ENCODE peak calls at places on chromosomes 13 and 19, in ten cellular contexts. One of them, this sample, is unnamed.

GRCh38 chr19:47729468-47729798 is 15.9 kb upstream of the NOP53 start:
- DNase-seq in activated CD4-positive, alpha-beta memory T cell treated with anti-CD3 and anti-CD28 coated beads, Interleukin-2, amount 10 ng/mL, durations not matched to agents 7 days and 5 days: peak; percentile 24
- DNase-seq in osteoblast: peak; percentile 96
- DNase-seq in thoracic aorta: peak; percentile 65
- DNase-seq in kidney epithelial cell: peak; percentile 79
- DNase-seq in NAMALWA: no peak
- DNase-seq in K562: peak; percentile 85
- DNase-seq in GM04503: no peak
- DNase-seq in activated T-helper 1 cell treated with anti-CD3 and anti-CD28 coated beads, Interleukin-2, amount 50 U/mL, for 16 hours: no peak
- DNase-seq in activated CD4-positive, alpha-beta T cell treated with anti-CD3 and anti-CD28 coated beads for 48 hours: peak; percentile 47
- DNase-seq in this sample: peak; percentile 36

GRCh38 chr19:18708452-18709231 is 25.2 kb downstream of the CRTC1 start:
- DNase-seq in K562: no peak
- DNase-seq in NAMALWA: no peak
- DNase-seq in osteoblast: peak; percentile 56
- DNase-seq in activated CD4-positive, alpha-beta memory T cell treated with anti-CD3 and anti-CD28 coated beads, Interleukin-2, amount 10 ng/mL, durations not matched to agents 7 days and 5 days: no peak
- DNase-seq in GM04503: no peak
- DNase-seq in thoracic aorta: no peak
- DNase-seq in activated T-helper 1 cell treated with anti-CD3 and anti-CD28 coated beads, Interleukin-2, amount 50 U/mL, for 16 hours: no peak
- DNase-seq in kidney epithelial cell: no peak
- DNase-seq in activated CD4-positive, alpha-beta T cell treated with anti-CD3 and anti-CD28 coated beads for 48 hours: no peak
- DNase-seq in this sample: no peak

GRCh38 chr13:29959621-29960020 is 109.2 kb upstream of the UBL3 start:
- DNase-seq in K562: no peak
- DNase-seq in GM04503: no peak
- DNase-seq in activated CD4-positive, alpha-beta memory T cell treated with anti-CD3 and anti-CD28 coated beads, Interleukin-2, amount 10 ng/mL, durations not matched to agents 7 days and 5 days: no peak
- DNase-seq in activated T-helper 1 cell treated with anti-CD3 and anti-CD28 coated beads, Interleukin-2, amount 50 U/mL, for 16 hours: no peak
- DNase-seq in NAMALWA: no peak
- DNase-seq in activated CD4-positive, alpha-beta T cell treated with anti-CD3 and anti-CD28 coated beads for 48 hours: no peak
- DNase-seq in osteoblast: no peak
- DNase-seq in thoracic aorta: no peak
- DNase-seq in kidney epithelial cell: no peak
- DNase-seq in this sample: no peak

GRCh38 chr19:17522988-17523872 is 11.8 kb downstream of the PGLS start:
- DNase-seq in kidney epithelial cell: no peak
- DNase-seq in thoracic aorta: no peak
- DNase-seq in osteoblast: peak; percentile 54
- DNase-seq in NAMALWA: peak; percentile 93
- DNase-seq in K562: no peak
- DNase-seq in activated T-helper 1 cell treated with anti-CD3 and anti-CD28 coated beads, Interleukin-2, amount 50 U/mL, for 16 hours: no peak
- DNase-seq in GM04503: no peak
- DNase-seq in activated CD4-positive, alpha-beta T cell treated with anti-CD3 and anti-CD28 coated beads for 48 hours: peak; percentile 70
- DNase-seq in activated CD4-positive, alpha-beta memory T cell treated with anti-CD3 and anti-CD28 coated beads, Interleukin-2, amount 10 ng/mL, durations not matched to agents 7 days and 5 days: peak; percentile 78
- DNase-seq in this sample: no peak

GRCh38 chr19:35278578-35279284 is 3.6 kb upstream of the HAMP start:
- DNase-seq in GM04503: no peak
- DNase-seq in activated CD4-positive, alpha-beta memory T cell treated with anti-CD3 and anti-CD28 coated beads, Interleukin-2, amount 10 ng/mL, durations not matched to agents 7 days and 5 days: no peak
- DNase-seq in kidney epithelial cell: no peak
- DNase-seq in thoracic aorta: no peak
- DNase-seq in activated T-helper 1 cell treated with anti-CD3 and anti-CD28 coated beads, Interleukin-2, amount 50 U/mL, for 16 hours: no peak
- DNase-seq in K562: no peak
- DNase-seq in NAMALWA: no peak
- DNase-seq in osteoblast: peak; percentile 81
- DNase-seq in activated CD4-positive, alpha-beta T cell treated with anti-CD3 and anti-CD28 coated beads for 48 hours: no peak
- DNase-seq in this sample: no peak

GRCh38 chr13:100633461-100633860 is 41.1 kb downstream of the TMTC4 start:
- DNase-seq in NAMALWA: no peak
- DNase-seq in K562: no peak
- DNase-seq in activated T-helper 1 cell treated with anti-CD3 and anti-CD28 coated beads, Interleukin-2, amount 50 U/mL, for 16 hours: no peak
- DNase-seq in activated CD4-positive, alpha-beta memory T cell treated with anti-CD3 and anti-CD28 coated beads, Interleukin-2, amount 10 ng/mL, durations not matched to agents 7 days and 5 days: no peak
- DNase-seq in activated CD4-positive, alpha-beta T cell treated with anti-CD3 and anti-CD28 coated beads for 48 hours: no peak
- DNase-seq in thoracic aorta: no peak
- DNase-seq in kidney epithelial cell: peak; percentile 80
- DNase-seq in GM04503: peak; percentile 88
- DNase-seq in osteoblast: peak; percentile 81
- DNase-seq in this sample: no peak

GRCh38 chr19:36256853-36257511 is 42.1 kb downstream of the ZNF146 start:
- DNase-seq in osteoblast: peak; percentile 42
- DNase-seq in GM04503: no peak
- DNase-seq in kidney epithelial cell: no peak
- DNase-seq in activated T-helper 1 cell treated with anti-CD3 and anti-CD28 coated beads, Interleukin-2, amount 50 U/mL, for 16 hours: no peak
- DNase-seq in NAMALWA: no peak
- DNase-seq in thoracic aorta: no peak
- DNase-seq in activated CD4-positive, alpha-beta T cell treated with anti-CD3 and anti-CD28 coated beads for 48 hours: no peak
- DNase-seq in activated CD4-positive, alpha-beta memory T cell treated with anti-CD3 and anti-CD28 coated beads, Interleukin-2, amount 10 ng/mL, durations not matched to agents 7 days and 5 days: no peak
- DNase-seq in K562: no peak
- DNase-seq in this sample: no peak

GRCh38 chr19:28715157-28715556 is 497.8 kb downstream of the UQCRFS1 start:
- DNase-seq in activated T-helper 1 cell treated with anti-CD3 and anti-CD28 coated beads, Interleukin-2, amount 50 U/mL, for 16 hours: no peak
- DNase-seq in osteoblast: no peak
- DNase-seq in GM04503: no peak
- DNase-seq in kidney epithelial cell: no peak
- DNase-seq in activated CD4-positive, alpha-beta memory T cell treated with anti-CD3 and anti-CD28 coated beads, Interleukin-2, amount 10 ng/mL, durations not matched to agents 7 days and 5 days: no peak
- DNase-seq in K562: no peak
- DNase-seq in NAMALWA: no peak
- DNase-seq in thoracic aorta: no peak
- DNase-seq in activated CD4-positive, alpha-beta T cell treated with anti-CD3 and anti-CD28 coated beads for 48 hours: no peak
- DNase-seq in this sample: no peak

GRCh38 chr13:71860547-71861131 is 6.4 kb downstream of the DACH1 start:
- DNase-seq in GM04503: no peak
- DNase-seq in kidney epithelial cell: no peak
- DNase-seq in activated CD4-positive, alpha-beta memory T cell treated with anti-CD3 and anti-CD28 coated beads, Interleukin-2, amount 10 ng/mL, durations not matched to agents 7 days and 5 days: no peak
- DNase-seq in K562: no peak
- DNase-seq in NAMALWA: no peak
- DNase-seq in activated T-helper 1 cell treated with anti-CD3 and anti-CD28 coated beads, Interleukin-2, amount 50 U/mL, for 16 hours: no peak
- DNase-seq in thoracic aorta: no peak
- DNase-seq in osteoblast: no peak
- DNase-seq in activated CD4-positive, alpha-beta T cell treated with anti-CD3 and anti-CD28 coated beads for 48 hours: no peak
- DNase-seq in this sample: no peak

GRCh38 chr13:77544765-77545316 is 9.3 kb downstream of the SCEL start:
- DNase-seq in activated CD4-positive, alpha-beta memory T cell treated with anti-CD3 and anti-CD28 coated beads, Interleukin-2, amount 10 ng/mL, durations not matched to agents 7 days and 5 days: no peak
- DNase-seq in NAMALWA: no peak
- DNase-seq in GM04503: no peak
- DNase-seq in kidney epithelial cell: no peak
- DNase-seq in activated CD4-positive, alpha-beta T cell treated with anti-CD3 and anti-CD28 coated beads for 48 hours: no peak
- DNase-seq in osteoblast: no peak
- DNase-seq in K562: no peak
- DNase-seq in thoracic aorta: no peak
- DNase-seq in activated T-helper 1 cell treated with anti-CD3 and anti-CD28 coated beads, Interleukin-2, amount 50 U/mL, for 16 hours: no peak
- DNase-seq in this sample: no peak

GRCh38 chr19:49512970-49513745 is 697 bp downstream of the FCGRT start:
- DNase-seq in activated CD4-positive, alpha-beta T cell treated with anti-CD3 and anti-CD28 coated beads for 48 hours: peak; percentile 40
- DNase-seq in thoracic aorta: no peak
- DNase-seq in osteoblast: peak; percentile 92
- DNase-seq in GM04503: no peak
- DNase-seq in NAMALWA: peak; percentile 61
- DNase-seq in activated T-helper 1 cell treated with anti-CD3 and anti-CD28 coated beads, Interleukin-2, amount 50 U/mL, for 16 hours: no peak
- DNase-seq in K562: no peak
- DNase-seq in kidney epithelial cell: no peak
- DNase-seq in activated CD4-positive, alpha-beta memory T cell treated with anti-CD3 and anti-CD28 coated beads, Interleukin-2, amount 10 ng/mL, durations not matched to agents 7 days and 5 days: no peak
- DNase-seq in this sample: peak; percentile 51

GRCh38 chr13:64928704-64929499 is 2301.2 kb downstream of the PCDH9 start:
- DNase-seq in kidney epithelial cell: peak; percentile 82
- DNase-seq in GM04503: peak; percentile 20
- DNase-seq in activated T-helper 1 cell treated with anti-CD3 and anti-CD28 coated beads, Interleukin-2, amount 50 U/mL, for 16 hours: no peak
- DNase-seq in osteoblast: no peak
- DNase-seq in activated CD4-positive, alpha-beta T cell treated with anti-CD3 and anti-CD28 coated beads for 48 hours: no peak
- DNase-seq in NAMALWA: peak; percentile 11
- DNase-seq in thoracic aorta: no peak
- DNase-seq in K562: no peak
- DNase-seq in activated CD4-positive, alpha-beta memory T cell treated with anti-CD3 and anti-CD28 coated beads, Interleukin-2, amount 10 ng/mL, durations not matched to agents 7 days and 5 days: no peak
- DNase-seq in this sample: no peak

GRCh38 chr13:79724348-79725103 is 243.6 kb downstream of the NDFIP2 start:
- DNase-seq in osteoblast: no peak
- DNase-seq in activated CD4-positive, alpha-beta memory T cell treated with anti-CD3 and anti-CD28 coated beads, Interleukin-2, amount 10 ng/mL, durations not matched to agents 7 days and 5 days: no peak
- DNase-seq in GM04503: no peak
- DNase-seq in kidney epithelial cell: peak; percentile 87
- DNase-seq in activated CD4-positive, alpha-beta T cell treated with anti-CD3 and anti-CD28 coated beads for 48 hours: no peak
- DNase-seq in activated T-helper 1 cell treated with anti-CD3 and anti-CD28 coated beads, Interleukin-2, amount 50 U/mL, for 16 hours: no peak
- DNase-seq in NAMALWA: no peak
- DNase-seq in thoracic aorta: no peak
- DNase-seq in K562: no peak
- DNase-seq in this sample: no peak

GRCh38 chr19:16394681-16395375 is 70.2 kb downstream of the KLF2 start:
- DNase-seq in thoracic aorta: no peak
- DNase-seq in GM04503: no peak
- DNase-seq in osteoblast: no peak
- DNase-seq in activated CD4-positive, alpha-beta T cell treated with anti-CD3 and anti-CD28 coated beads for 48 hours: no peak
- DNase-seq in activated T-helper 1 cell treated with anti-CD3 and anti-CD28 coated beads, Interleukin-2, amount 50 U/mL, for 16 hours: no peak
- DNase-seq in kidney epithelial cell: no peak
- DNase-seq in NAMALWA: no peak
- DNase-seq in K562: no peak
- DNase-seq in activated CD4-positive, alpha-beta memory T cell treated with anti-CD3 and anti-CD28 coated beads, Interleukin-2, amount 10 ng/mL, durations not matched to agents 7 days and 5 days: no peak
- DNase-seq in this sample: no peak

GRCh38 chr19:42303876-42304275 is 1.5 kb upstream of the PAFAH1B3 start:
- DNase-seq in NAMALWA: no peak
- DNase-seq in activated T-helper 1 cell treated with anti-CD3 and anti-CD28 coated beads, Interleukin-2, amount 50 U/mL, for 16 hours: no peak
- DNase-seq in activated CD4-positive, alpha-beta T cell treated with anti-CD3 and anti-CD28 coated beads for 48 hours: no peak
- DNase-seq in K562: no peak
- DNase-seq in activated CD4-positive, alpha-beta memory T cell treated with anti-CD3 and anti-CD28 coated beads, Interleukin-2, amount 10 ng/mL, durations not matched to agents 7 days and 5 days: no peak
- DNase-seq in GM04503: no peak
- DNase-seq in thoracic aorta: no peak
- DNase-seq in kidney epithelial cell: no peak
- DNase-seq in osteoblast: no peak
- DNase-seq in this sample: no peak

GRCh38 chr13:65836066-65836465 is 1394.1 kb downstream of the PCDH9 start:
- DNase-seq in NAMALWA: no peak
- DNase-seq in GM04503: no peak
- DNase-seq in osteoblast: no peak
- DNase-seq in activated CD4-positive, alpha-beta T cell treated with anti-CD3 and anti-CD28 coated beads for 48 hours: no peak
- DNase-seq in activated T-helper 1 cell treated with anti-CD3 and anti-CD28 coated beads, Interleukin-2, amount 50 U/mL, for 16 hours: no peak
- DNase-seq in activated CD4-positive, alpha-beta memory T cell treated with anti-CD3 and anti-CD28 coated beads, Interleukin-2, amount 10 ng/mL, durations not matched to agents 7 days and 5 days: no peak
- DNase-seq in K562: no peak
- DNase-seq in thoracic aorta: no peak
- DNase-seq in kidney epithelial cell: no peak
- DNase-seq in this sample: no peak

GRCh38 chr13:114047358-114047881 is 73.5 kb upstream of the C13orf46 start:
- DNase-seq in activated T-helper 1 cell treated with anti-CD3 and anti-CD28 coated beads, Interleukin-2, amount 50 U/mL, for 16 hours: no peak
- DNase-seq in activated CD4-positive, alpha-beta T cell treated with anti-CD3 and anti-CD28 coated beads for 48 hours: no peak
- DNase-seq in activated CD4-positive, alpha-beta memory T cell treated with anti-CD3 and anti-CD28 coated beads, Interleukin-2, amount 10 ng/mL, durations not matched to agents 7 days and 5 days: no peak
- DNase-seq in osteoblast: no peak
- DNase-seq in NAMALWA: peak; percentile 76
- DNase-seq in kidney epithelial cell: peak; percentile 70
- DNase-seq in K562: peak; percentile 45
- DNase-seq in GM04503: no peak
- DNase-seq in thoracic aorta: no peak
- DNase-seq in this sample: no peak

GRCh38 chr19:42407816-42408175 is 17.7 kb upstream of the CNFN start:
- DNase-seq in GM04503: no peak
- DNase-seq in kidney epithelial cell: no peak
- DNase-seq in thoracic aorta: no peak
- DNase-seq in activated CD4-positive, alpha-beta T cell treated with anti-CD3 and anti-CD28 coated beads for 48 hours: no peak
- DNase-seq in activated T-helper 1 cell treated with anti-CD3 and anti-CD28 coated beads, Interleukin-2, amount 50 U/mL, for 16 hours: no peak
- DNase-seq in activated CD4-positive, alpha-beta memory T cell treated with anti-CD3 and anti-CD28 coated beads, Interleukin-2, amount 10 ng/mL, durations not matched to agents 7 days and 5 days: no peak
- DNase-seq in K562: no peak
- DNase-seq in NAMALWA: no peak
- DNase-seq in osteoblast: peak; percentile 55
- DNase-seq in this sample: no peak

GRCh38 chr19:35911790-35912189 is 3.7 kb upstream of the TYROBP start:
- DNase-seq in activated CD4-positive, alpha-beta memory T cell treated with anti-CD3 and anti-CD28 coated beads, Interleukin-2, amount 10 ng/mL, durations not matched to agents 7 days and 5 days: no peak
- DNase-seq in thoracic aorta: no peak
- DNase-seq in osteoblast: no peak
- DNase-seq in K562: peak; percentile 65
- DNase-seq in activated CD4-positive, alpha-beta T cell treated with anti-CD3 and anti-CD28 coated beads for 48 hours: peak; percentile 57
- DNase-seq in NAMALWA: no peak
- DNase-seq in activated T-helper 1 cell treated with anti-CD3 and anti-CD28 coated beads, Interleukin-2, amount 50 U/mL, for 16 hours: no peak
- DNase-seq in GM04503: no peak
- DNase-seq in kidney epithelial cell: peak; percentile 68
- DNase-seq in this sample: no peak

GRCh38 chr13:97387487-97388353 is 46.2 kb upstream of the RAP2A start:
- DNase-seq in osteoblast: no peak
- DNase-seq in activated CD4-positive, alpha-beta memory T cell treated with anti-CD3 and anti-CD28 coated beads, Interleukin-2, amount 10 ng/mL, durations not matched to agents 7 days and 5 days: no peak
- DNase-seq in GM04503: no peak
- DNase-seq in K562: no peak
- DNase-seq in kidney epithelial cell: no peak
- DNase-seq in thoracic aorta: no peak
- DNase-seq in activated T-helper 1 cell treated with anti-CD3 and anti-CD28 coated beads, Interleukin-2, amount 50 U/mL, for 16 hours: no peak
- DNase-seq in activated CD4-positive, alpha-beta T cell treated with anti-CD3 and anti-CD28 coated beads for 48 hours: no peak
- DNase-seq in NAMALWA: no peak
- DNase-seq in this sample: no peak

GRCh38 chr19:335072-335471 is 9.5 kb downstream of the MIER2 start:
- DNase-seq in activated T-helper 1 cell treated with anti-CD3 and anti-CD28 coated beads, Interleukin-2, amount 50 U/mL, for 16 hours: no peak
- DNase-seq in kidney epithelial cell: no peak
- DNase-seq in activated CD4-positive, alpha-beta T cell treated with anti-CD3 and anti-CD28 coated beads for 48 hours: no peak
- DNase-seq in NAMALWA: no peak
- DNase-seq in activated CD4-positive, alpha-beta memory T cell treated with anti-CD3 and anti-CD28 coated beads, Interleukin-2, amount 10 ng/mL, durations not matched to agents 7 days and 5 days: no peak
- DNase-seq in osteoblast: peak; percentile 31
- DNase-seq in GM04503: no peak
- DNase-seq in thoracic aorta: no peak
- DNase-seq in K562: no peak
- DNase-seq in this sample: no peak

GRCh38 chr19:53808710-53809125 is 15.4 kb downstream of the NLRP12 start:
- DNase-seq in K562: peak; percentile 29
- DNase-seq in thoracic aorta: no peak
- DNase-seq in activated CD4-positive, alpha-beta memory T cell treated with anti-CD3 and anti-CD28 coated beads, Interleukin-2, amount 10 ng/mL, durations not matched to agents 7 days and 5 days: no peak
- DNase-seq in kidney epithelial cell: no peak
- DNase-seq in activated CD4-positive, alpha-beta T cell treated with anti-CD3 and anti-CD28 coated beads for 48 hours: no peak
- DNase-seq in GM04503: peak; percentile 6
- DNase-seq in NAMALWA: peak; percentile 51
- DNase-seq in osteoblast: peak; percentile 83
- DNase-seq in activated T-helper 1 cell treated with anti-CD3 and anti-CD28 coated beads, Interleukin-2, amount 50 U/mL, for 16 hours: no peak
- DNase-seq in this sample: peak; percentile 40